ENCODE peak calls at places on chromosomes 12 and 14, in eight cellular contexts. One of them, this sample, is unnamed.

GRCh38 chr12:45183263-45183662 is 32.6 kb upstream of the ANO6 start:
- DNase-seq in activated naive CD4-positive, alpha-beta T cell: no peak
- DNase-seq in NB4: no peak
- DNase-seq in HCEC 1CT: peak; percentile 7
- DNase-seq in LoVo: no peak
- DNase-seq in GDM1: no peak
- DNase-seq in stimulated activated CD8-positive, alpha-beta memory T cell treated with anti-CD3 and anti-CD28 coated beads, Interleukin-4, amount 100 ng/mL, for 24 hours: no peak
- DNase-seq in activated CD4-positive, alpha-beta T cell treated with anti-CD3 and anti-CD28 coated beads for 24 hours: no peak
- DNase-seq in this sample: no peak

GRCh38 chr12:6570264-6570887 is 2.3 kb upstream of the NOP2 start:
- DNase-seq in activated naive CD4-positive, alpha-beta T cell: no peak
- DNase-seq in HCEC 1CT: no peak
- DNase-seq in NB4: peak; percentile 78
- DNase-seq in LoVo: peak; percentile 47
- DNase-seq in GDM1: peak; percentile 44
- DNase-seq in activated CD4-positive, alpha-beta T cell treated with anti-CD3 and anti-CD28 coated beads for 24 hours: no peak
- DNase-seq in stimulated activated CD8-positive, alpha-beta memory T cell treated with anti-CD3 and anti-CD28 coated beads, Interleukin-4, amount 100 ng/mL, for 24 hours: no peak
- DNase-seq in this sample: no peak

GRCh38 chr12:124557518-124558223 is 9.7 kb downstream of the NCOR2 start:
- DNase-seq in activated CD4-positive, alpha-beta T cell treated with anti-CD3 and anti-CD28 coated beads for 24 hours: no peak
- DNase-seq in stimulated activated CD8-positive, alpha-beta memory T cell treated with anti-CD3 and anti-CD28 coated beads, Interleukin-4, amount 100 ng/mL, for 24 hours: no peak
- DNase-seq in HCEC 1CT: no peak
- DNase-seq in activated naive CD4-positive, alpha-beta T cell: no peak
- DNase-seq in LoVo: no peak
- DNase-seq in GDM1: no peak
- DNase-seq in NB4: no peak
- DNase-seq in this sample: no peak

GRCh38 chr14:81927069-81927468 is 393.4 kb upstream of the SEL1L start:
- DNase-seq in activated CD4-positive, alpha-beta T cell treated with anti-CD3 and anti-CD28 coated beads for 24 hours: no peak
- DNase-seq in NB4: peak; percentile 6
- DNase-seq in LoVo: no peak
- DNase-seq in activated naive CD4-positive, alpha-beta T cell: no peak
- DNase-seq in GDM1: no peak
- DNase-seq in HCEC 1CT: no peak
- DNase-seq in stimulated activated CD8-positive, alpha-beta memory T cell treated with anti-CD3 and anti-CD28 coated beads, Interleukin-4, amount 100 ng/mL, for 24 hours: no peak
- DNase-seq in this sample: no peak

GRCh38 chr14:23068792-23069412 is 11.6 kb upstream of the CDH24 start:
- DNase-seq in LoVo: peak; percentile 87
- DNase-seq in activated CD4-positive, alpha-beta T cell treated with anti-CD3 and anti-CD28 coated beads for 24 hours: peak; percentile 60
- DNase-seq in activated naive CD4-positive, alpha-beta T cell: no peak
- DNase-seq in GDM1: no peak
- DNase-seq in NB4: peak; percentile 86
- DNase-seq in stimulated activated CD8-positive, alpha-beta memory T cell treated with anti-CD3 and anti-CD28 coated beads, Interleukin-4, amount 100 ng/mL, for 24 hours: peak; percentile 48
- DNase-seq in HCEC 1CT: peak; percentile 84
- DNase-seq in this sample: peak; percentile 76

GRCh38 chr14:58141893-58142292 is 10.1 kb downstream of the ARMH4 start:
- DNase-seq in activated naive CD4-positive, alpha-beta T cell: no peak
- DNase-seq in activated CD4-positive, alpha-beta T cell treated with anti-CD3 and anti-CD28 coated beads for 24 hours: no peak
- DNase-seq in HCEC 1CT: no peak
- DNase-seq in NB4: no peak
- DNase-seq in GDM1: no peak
- DNase-seq in stimulated activated CD8-positive, alpha-beta memory T cell treated with anti-CD3 and anti-CD28 coated beads, Interleukin-4, amount 100 ng/mL, for 24 hours: no peak
- DNase-seq in LoVo: no peak
- DNase-seq in this sample: no peak

GRCh38 chr14:43003845-43004244 is 1397.2 kb downstream of the LRFN5 start:
- DNase-seq in GDM1: no peak
- DNase-seq in activated naive CD4-positive, alpha-beta T cell: no peak
- DNase-seq in NB4: peak; percentile 3
- DNase-seq in activated CD4-positive, alpha-beta T cell treated with anti-CD3 and anti-CD28 coated beads for 24 hours: no peak
- DNase-seq in stimulated activated CD8-positive, alpha-beta memory T cell treated with anti-CD3 and anti-CD28 coated beads, Interleukin-4, amount 100 ng/mL, for 24 hours: no peak
- DNase-seq in HCEC 1CT: no peak
- DNase-seq in LoVo: no peak
- DNase-seq in this sample: no peak

GRCh38 chr14:56046546-56046945 is 71.7 kb upstream of the PELI2 start:
- DNase-seq in HCEC 1CT: no peak
- DNase-seq in GDM1: no peak
- DNase-seq in activated naive CD4-positive, alpha-beta T cell: no peak
- DNase-seq in activated CD4-positive, alpha-beta T cell treated with anti-CD3 and anti-CD28 coated beads for 24 hours: no peak
- DNase-seq in NB4: no peak
- DNase-seq in LoVo: no peak
- DNase-seq in stimulated activated CD8-positive, alpha-beta memory T cell treated with anti-CD3 and anti-CD28 coated beads, Interleukin-4, amount 100 ng/mL, for 24 hours: no peak
- DNase-seq in this sample: no peak

GRCh38 chr12:32522322-32523221 is 123.2 kb downstream of the FGD4 start:
- DNase-seq in NB4: peak; percentile 70
- DNase-seq in activated naive CD4-positive, alpha-beta T cell: no peak
- DNase-seq in HCEC 1CT: no peak
- DNase-seq in LoVo: no peak
- DNase-seq in GDM1: peak; percentile 56
- DNase-seq in activated CD4-positive, alpha-beta T cell treated with anti-CD3 and anti-CD28 coated beads for 24 hours: no peak
- DNase-seq in stimulated activated CD8-positive, alpha-beta memory T cell treated with anti-CD3 and anti-CD28 coated beads, Interleukin-4, amount 100 ng/mL, for 24 hours: no peak
- DNase-seq in this sample: no peak

GRCh38 chr14:78921856-78922255 is 751.7 kb downstream of the NRXN3 start:
- DNase-seq in GDM1: no peak
- DNase-seq in stimulated activated CD8-positive, alpha-beta memory T cell treated with anti-CD3 and anti-CD28 coated beads, Interleukin-4, amount 100 ng/mL, for 24 hours: no peak
- DNase-seq in HCEC 1CT: peak; percentile 75
- DNase-seq in LoVo: no peak
- DNase-seq in activated naive CD4-positive, alpha-beta T cell: no peak
- DNase-seq in NB4: no peak
- DNase-seq in activated CD4-positive, alpha-beta T cell treated with anti-CD3 and anti-CD28 coated beads for 24 hours: no peak
- DNase-seq in this sample: no peak

GRCh38 chr12:13587721-13588389 is 391.3 kb downstream of the EMP1 start:
- DNase-seq in activated naive CD4-positive, alpha-beta T cell: no peak
- DNase-seq in LoVo: no peak
- DNase-seq in HCEC 1CT: no peak
- DNase-seq in NB4: no peak
- DNase-seq in GDM1: no peak
- DNase-seq in activated CD4-positive, alpha-beta T cell treated with anti-CD3 and anti-CD28 coated beads for 24 hours: no peak
- DNase-seq in stimulated activated CD8-positive, alpha-beta memory T cell treated with anti-CD3 and anti-CD28 coated beads, Interleukin-4, amount 100 ng/mL, for 24 hours: no peak
- DNase-seq in this sample: no peak

GRCh38 chr14:46691819-46692218 is 40.2 kb upstream of the RPL10L start:
- DNase-seq in activated CD4-positive, alpha-beta T cell treated with anti-CD3 and anti-CD28 coated beads for 24 hours: no peak
- DNase-seq in GDM1: no peak
- DNase-seq in activated naive CD4-positive, alpha-beta T cell: no peak
- DNase-seq in HCEC 1CT: no peak
- DNase-seq in LoVo: no peak
- DNase-seq in stimulated activated CD8-positive, alpha-beta memory T cell treated with anti-CD3 and anti-CD28 coated beads, Interleukin-4, amount 100 ng/mL, for 24 hours: no peak
- DNase-seq in NB4: no peak
- DNase-seq in this sample: no peak

GRCh38 chr14:94397279-94397898 is 9.0 kb upstream of the SERPINA1 start:
- DNase-seq in NB4: no peak
- DNase-seq in activated CD4-positive, alpha-beta T cell treated with anti-CD3 and anti-CD28 coated beads for 24 hours: no peak
- DNase-seq in LoVo: no peak
- DNase-seq in activated naive CD4-positive, alpha-beta T cell: no peak
- DNase-seq in HCEC 1CT: no peak
- DNase-seq in stimulated activated CD8-positive, alpha-beta memory T cell treated with anti-CD3 and anti-CD28 coated beads, Interleukin-4, amount 100 ng/mL, for 24 hours: no peak
- DNase-seq in GDM1: no peak
- DNase-seq in this sample: no peak

GRCh38 chr14:74203546-74203945 is 35.7 kb upstream of the VSX2 start:
- DNase-seq in activated CD4-positive, alpha-beta T cell treated with anti-CD3 and anti-CD28 coated beads for 24 hours: no peak
- DNase-seq in activated naive CD4-positive, alpha-beta T cell: no peak
- DNase-seq in NB4: no peak
- DNase-seq in HCEC 1CT: no peak
- DNase-seq in LoVo: no peak
- DNase-seq in GDM1: no peak
- DNase-seq in stimulated activated CD8-positive, alpha-beta memory T cell treated with anti-CD3 and anti-CD28 coated beads, Interleukin-4, amount 100 ng/mL, for 24 hours: no peak
- DNase-seq in this sample: no peak

GRCh38 chr14:92998957-92999356 is 76.0 kb downstream of the CHGA start:
- DNase-seq in GDM1: no peak
- DNase-seq in HCEC 1CT: no peak
- DNase-seq in activated CD4-positive, alpha-beta T cell treated with anti-CD3 and anti-CD28 coated beads for 24 hours: no peak
- DNase-seq in NB4: no peak
- DNase-seq in LoVo: no peak
- DNase-seq in activated naive CD4-positive, alpha-beta T cell: no peak
- DNase-seq in stimulated activated CD8-positive, alpha-beta memory T cell treated with anti-CD3 and anti-CD28 coated beads, Interleukin-4, amount 100 ng/mL, for 24 hours: no peak
- DNase-seq in this sample: no peak

GRCh38 chr12:75977952-75978671 is 53.5 kb downstream of the PHLDA1 start:
- DNase-seq in activated CD4-positive, alpha-beta T cell treated with anti-CD3 and anti-CD28 coated beads for 24 hours: peak; percentile 70
- DNase-seq in GDM1: peak; percentile 82
- DNase-seq in HCEC 1CT: peak; percentile 99
- DNase-seq in LoVo: peak; percentile 100
- DNase-seq in NB4: peak; percentile 99
- DNase-seq in activated naive CD4-positive, alpha-beta T cell: peak; percentile 24
- DNase-seq in stimulated activated CD8-positive, alpha-beta memory T cell treated with anti-CD3 and anti-CD28 coated beads, Interleukin-4, amount 100 ng/mL, for 24 hours: peak; percentile 45
- DNase-seq in this sample: peak; percentile 49

GRCh38 chr12:95303476-95303875 is 85.9 kb downstream of the VEZT start:
- DNase-seq in activated CD4-positive, alpha-beta T cell treated with anti-CD3 and anti-CD28 coated beads for 24 hours: no peak
- DNase-seq in NB4: no peak
- DNase-seq in activated naive CD4-positive, alpha-beta T cell: no peak
- DNase-seq in HCEC 1CT: peak; percentile 63
- DNase-seq in GDM1: no peak
- DNase-seq in LoVo: no peak
- DNase-seq in stimulated activated CD8-positive, alpha-beta memory T cell treated with anti-CD3 and anti-CD28 coated beads, Interleukin-4, amount 100 ng/mL, for 24 hours: no peak
- DNase-seq in this sample: no peak

GRCh38 chr12:12585115-12585862 is 22.6 kb upstream of the DUSP16 start:
- DNase-seq in activated CD4-positive, alpha-beta T cell treated with anti-CD3 and anti-CD28 coated beads for 24 hours: no peak
- DNase-seq in GDM1: no peak
- DNase-seq in HCEC 1CT: no peak
- DNase-seq in NB4: no peak
- DNase-seq in LoVo: no peak
- DNase-seq in activated naive CD4-positive, alpha-beta T cell: no peak
- DNase-seq in stimulated activated CD8-positive, alpha-beta memory T cell treated with anti-CD3 and anti-CD28 coated beads, Interleukin-4, amount 100 ng/mL, for 24 hours: no peak
- DNase-seq in this sample: no peak

GRCh38 chr14:99280041-99280731 is 8.2 kb upstream of the BCL11B start:
- DNase-seq in GDM1: no peak
- DNase-seq in activated CD4-positive, alpha-beta T cell treated with anti-CD3 and anti-CD28 coated beads for 24 hours: no peak
- DNase-seq in stimulated activated CD8-positive, alpha-beta memory T cell treated with anti-CD3 and anti-CD28 coated beads, Interleukin-4, amount 100 ng/mL, for 24 hours: no peak
- DNase-seq in activated naive CD4-positive, alpha-beta T cell: no peak
- DNase-seq in NB4: no peak
- DNase-seq in HCEC 1CT: no peak
- DNase-seq in LoVo: no peak
- DNase-seq in this sample: no peak

GRCh38 chr12:66087365-66087943 is 43.1 kb downstream of the LLPH start:
- DNase-seq in GDM1: no peak
- DNase-seq in HCEC 1CT: peak; percentile 69
- DNase-seq in NB4: peak; percentile 77
- DNase-seq in LoVo: peak; percentile 75
- DNase-seq in activated naive CD4-positive, alpha-beta T cell: no peak
- DNase-seq in stimulated activated CD8-positive, alpha-beta memory T cell treated with anti-CD3 and anti-CD28 coated beads, Interleukin-4, amount 100 ng/mL, for 24 hours: peak; percentile 33
- DNase-seq in activated CD4-positive, alpha-beta T cell treated with anti-CD3 and anti-CD28 coated beads for 24 hours: peak; percentile 28
- DNase-seq in this sample: no peak

GRCh38 chr12:65229441-65229840 is 49.0 kb upstream of the MSRB3 start:
- DNase-seq in activated naive CD4-positive, alpha-beta T cell: no peak
- DNase-seq in stimulated activated CD8-positive, alpha-beta memory T cell treated with anti-CD3 and anti-CD28 coated beads, Interleukin-4, amount 100 ng/mL, for 24 hours: no peak
- DNase-seq in HCEC 1CT: peak; percentile 75
- DNase-seq in NB4: no peak
- DNase-seq in activated CD4-positive, alpha-beta T cell treated with anti-CD3 and anti-CD28 coated beads for 24 hours: no peak
- DNase-seq in LoVo: no peak
- DNase-seq in GDM1: no peak
- DNase-seq in this sample: no peak

GRCh38 chr14:67187826-67188225 is 1.4 kb upstream of the GARIN2 start:
- DNase-seq in NB4: no peak
- DNase-seq in HCEC 1CT: peak; percentile 58
- DNase-seq in GDM1: no peak
- DNase-seq in activated CD4-positive, alpha-beta T cell treated with anti-CD3 and anti-CD28 coated beads for 24 hours: no peak
- DNase-seq in activated naive CD4-positive, alpha-beta T cell: no peak
- DNase-seq in stimulated activated CD8-positive, alpha-beta memory T cell treated with anti-CD3 and anti-CD28 coated beads, Interleukin-4, amount 100 ng/mL, for 24 hours: no peak
- DNase-seq in LoVo: peak; percentile 25
- DNase-seq in this sample: no peak

GRCh38 chr12:123601602-123602489 is at the start of gene DDX55:
- DNase-seq in NB4: peak; percentile 95
- DNase-seq in activated naive CD4-positive, alpha-beta T cell: peak; percentile 61
- DNase-seq in LoVo: peak; percentile 94
- DNase-seq in GDM1: peak; percentile 79
- DNase-seq in activated CD4-positive, alpha-beta T cell treated with anti-CD3 and anti-CD28 coated beads for 24 hours: peak; percentile 76
- DNase-seq in HCEC 1CT: peak; percentile 82
- DNase-seq in stimulated activated CD8-positive, alpha-beta memory T cell treated with anti-CD3 and anti-CD28 coated beads, Interleukin-4, amount 100 ng/mL, for 24 hours: peak; percentile 70
- DNase-seq in this sample: peak; percentile 73

GRCh38 chr14:63164108-63164683 is 40.0 kb upstream of the RHOJ start:
- DNase-seq in LoVo: no peak
- DNase-seq in stimulated activated CD8-positive, alpha-beta memory T cell treated with anti-CD3 and anti-CD28 coated beads, Interleukin-4, amount 100 ng/mL, for 24 hours: no peak
- DNase-seq in GDM1: no peak
- DNase-seq in HCEC 1CT: no peak
- DNase-seq in activated CD4-positive, alpha-beta T cell treated with anti-CD3 and anti-CD28 coated beads for 24 hours: no peak
- DNase-seq in activated naive CD4-positive, alpha-beta T cell: no peak
- DNase-seq in NB4: no peak
- DNase-seq in this sample: no peak

GRCh38 chr14:92944976-92945375 is 22.0 kb downstream of the CHGA start:
- DNase-seq in GDM1: no peak
- DNase-seq in NB4: no peak
- DNase-seq in LoVo: no peak
- DNase-seq in activated naive CD4-positive, alpha-beta T cell: no peak
- DNase-seq in HCEC 1CT: no peak
- DNase-seq in activated CD4-positive, alpha-beta T cell treated with anti-CD3 and anti-CD28 coated beads for 24 hours: no peak
- DNase-seq in stimulated activated CD8-positive, alpha-beta memory T cell treated with anti-CD3 and anti-CD28 coated beads, Interleukin-4, amount 100 ng/mL, for 24 hours: no peak
- DNase-seq in this sample: no peak

GRCh38 chr12:39327520-39327919 is 115.4 kb downstream of the KIF21A start:
- DNase-seq in HCEC 1CT: no peak
- DNase-seq in GDM1: no peak
- DNase-seq in LoVo: no peak
- DNase-seq in stimulated activated CD8-positive, alpha-beta memory T cell treated with anti-CD3 and anti-CD28 coated beads, Interleukin-4, amount 100 ng/mL, for 24 hours: no peak
- DNase-seq in activated CD4-positive, alpha-beta T cell treated with anti-CD3 and anti-CD28 coated beads for 24 hours: no peak
- DNase-seq in NB4: no peak
- DNase-seq in activated naive CD4-positive, alpha-beta T cell: no peak
- DNase-seq in this sample: no peak

GRCh38 chr12:20201733-20202132 is 166.6 kb upstream of the PDE3A start:
- DNase-seq in stimulated activated CD8-positive, alpha-beta memory T cell treated with anti-CD3 and anti-CD28 coated beads, Interleukin-4, amount 100 ng/mL, for 24 hours: no peak
- DNase-seq in LoVo: no peak
- DNase-seq in NB4: no peak
- DNase-seq in activated naive CD4-positive, alpha-beta T cell: no peak
- DNase-seq in HCEC 1CT: no peak
- DNase-seq in activated CD4-positive, alpha-beta T cell treated with anti-CD3 and anti-CD28 coated beads for 24 hours: no peak
- DNase-seq in GDM1: no peak
- DNase-seq in this sample: no peak

This sample was measured in GM18507.